ENCODE peak calls at places on chromosomes 6 and 20, in eight cellular contexts. M is breast epithelium; Z is neuronal stem cell; U is amniotic epithelial cell; K is stimulated activated CD4-positive, alpha-beta T cell treated with anti-CD3 and anti-CD28 coated beads, Interleukin-12 subunit alpha, Interleukin-12 subunit beta, amount 100 ng/mL, for 4 hours; O is activated naive CD8-positive, alpha-beta T cell treated with anti-CD3 and anti-CD28 coated beads, Interleukin-2, amount 50 U/mL, for 24 hours; T is astrocyte of the spinal cord; V is activated CD4-positive, alpha-beta T cell treated with anti-CD3 and anti-CD28 coated beads for 48 hours. S is an unnamed sample.

GRCh38 chr20:39378781-39379180 is 416.6 kb downstream of the DHX35 start:
- DNase-seq in M (no peak), Z (no peak), U (no peak), K (no peak), O (no peak), T (no peak), V (no peak), S (no peak)

GRCh38 chr6:152635949-152636674 is 1.1 kb downstream of the SYNE1 start:
- DNase-seq in M (no peak), Z (peak; percentile 18), U (peak; percentile 1), K (no peak), O (no peak), T (peak; percentile 24), V (peak; percentile 3), S (no peak)

GRCh38 chr6:33431880-33432541 is 12.1 kb downstream of the SYNGAP1 start:
- DNase-seq in M (no peak), Z (no peak), U (no peak), K (no peak), O (no peak), T (no peak), V (no peak), S (no peak)

GRCh38 chr20:43938932-43939761 is 24.5 kb downstream of the TOX2 start:
- DNase-seq in M (no peak), Z (no peak), U (peak; percentile 100), K (no peak), O (no peak), T (peak; percentile 99), V (no peak), S (peak; percentile 99)

GRCh38 chr6:105892577-105893262 is 193.4 kb upstream of the PRDM1 start:
- DNase-seq in M (no peak), Z (no peak), U (no peak), K (no peak), O (no peak), T (no peak), V (no peak), S (no peak)

GRCh38 chr20:1188347-1188746 is 3.6 kb upstream of the TMEM74B start:
- DNase-seq in M (no peak), Z (no peak), U (no peak), K (no peak), O (no peak), T (no peak), V (no peak), S (no peak)

GRCh38 chr6:50185006-50185405 is 135.3 kb upstream of the DEFB112 start:
- DNase-seq in M (no peak), Z (peak; percentile 31), U (no peak), K (no peak), O (no peak), T (no peak), V (no peak), S (no peak)

GRCh38 chr20:57260065-57260958 is 6.1 kb downstream of the BMP7 start:
- DNase-seq in M (no peak), Z (no peak), U (no peak), K (no peak), O (no peak), T (no peak), V (no peak), S (no peak)

GRCh38 chr6:15242503-15242902 is 3.4 kb upstream of the JARID2 start:
- DNase-seq in M (no peak), Z (no peak), U (no peak), K (no peak), O (no peak), T (no peak), V (no peak), S (no peak)

GRCh38 chr20:37327748-37328147 is 18.2 kb upstream of the SRC start:
- DNase-seq in M (no peak), Z (no peak), U (peak; percentile 98), K (no peak), O (no peak), T (peak; percentile 45), V (no peak), S (no peak)

GRCh38 chr6:87900160-87900698 is 147.4 kb upstream of the SPACA1 start:
- DNase-seq in M (no peak), Z (no peak), U (no peak), K (no peak), O (no peak), T (no peak), V (no peak), S (no peak)

GRCh38 chr6:82365011-82365751 is 1.6 kb downstream of the TPBG start:
- DNase-seq in M (peak; percentile 53), Z (peak; percentile 14), U (peak; percentile 44), K (no peak), O (peak; percentile 7), T (peak; percentile 53), V (peak; percentile 7), S (peak; percentile 43)

GRCh38 chr20:62337558-62338293 is 29.4 kb downstream of the LAMA5 start:
- DNase-seq in M (no peak), Z (no peak), U (no peak), K (no peak), O (no peak), T (no peak), V (no peak), S (no peak)

GRCh38 chr6:43115365-43115764 is 39.3 kb downstream of the PTK7 start:
- DNase-seq in M (no peak), Z (no peak), U (peak; percentile 61), K (no peak), O (no peak), T (no peak), V (no peak), S (no peak)

GRCh38 chr6:35445691-35446090 is 6.4 kb upstream of the FANCE start:
- DNase-seq in M (no peak), Z (no peak), U (no peak), K (no peak), O (no peak), T (no peak), V (peak; percentile 23), S (peak; percentile 56)

GRCh38 chr6:75611702-75612375 is 10.2 kb downstream of the SENP6 start:
- DNase-seq in M (no peak), Z (no peak), U (no peak), K (peak; percentile 19), O (peak; percentile 59), T (no peak), V (peak; percentile 64), S (no peak)

GRCh38 chr6:134295953-134296553 is 21.9 kb downstream of the SGK1 start:
- DNase-seq in M (no peak), Z (no peak), U (peak; percentile 98), K (no peak), O (no peak), T (peak; percentile 97), V (no peak), S (peak; percentile 98)

GRCh38 chr6:168292911-168293310 is 26.7 kb downstream of the DACT2 start:
- DNase-seq in M (no peak), Z (no peak), U (no peak), K (no peak), O (no peak), T (no peak), V (no peak), S (no peak)

GRCh38 chr20:25022680-25023079 is 30.1 kb upstream of the APMAP start:
- DNase-seq in M (peak; percentile 83), Z (no peak), U (no peak), K (no peak), O (no peak), T (no peak), V (no peak), S (no peak)

GRCh38 chr20:45010399-45010828 is 44.1 kb downstream of the STK4 start:
- DNase-seq in M (no peak), Z (no peak), U (peak; percentile 81), K (no peak), O (no peak), T (peak; percentile 30), V (no peak), S (peak; percentile 85)

GRCh38 chr20:7650481-7650880 is 289.8 kb downstream of the HAO1 start:
- DNase-seq in M (no peak), Z (no peak), U (no peak), K (no peak), O (no peak), T (peak; percentile 74), V (no peak), S (no peak)

GRCh38 chr6:104161960-104162669 is 697.6 kb downstream of the HACE1 start:
- DNase-seq in M (no peak), Z (no peak), U (peak; percentile 22), K (no peak), O (no peak), T (peak; percentile 68), V (no peak), S (peak; percentile 66)

GRCh38 chr6:82022614-82023102 is 224.9 kb downstream of the IBTK start:
- DNase-seq in M (no peak), Z (no peak), U (peak; percentile 84), K (no peak), O (no peak), T (peak; percentile 74), V (no peak), S (peak; percentile 76)

GRCh38 chr20:17735206-17735804 is 35.5 kb downstream of the BANF2 start:
- DNase-seq in M (no peak), Z (no peak), U (peak; percentile 88), K (no peak), O (no peak), T (peak; percentile 46), V (no peak), S (peak; percentile 53)

GRCh38 chr6:127328043-127328442 is 15.4 kb downstream of the ECHDC1 start:
- DNase-seq in M (no peak), Z (no peak), U (no peak), K (no peak), O (no peak), T (peak; percentile 60), V (no peak), S (no peak)

S was measured in NCI-H226.